ENCODE peak calls at places on chromosome 1, in seven cellular contexts. L is mammary epithelial cell; R is heart right ventricle; T is fibroblast of lung; C is CD8-positive, alpha-beta memory T cell; G is transverse colon; A is H9. I is an unnamed sample.
A peak's percentile ranks its signal among the peaks of the same experiment; 100 is the strongest.

GRCh38 chr1:41404308-41404755 is 43.1 kb downstream of the FOXO6 start:
- DNase-seq in L (peak; percentile 25), R (no peak), T (peak; percentile 28), C (no peak), G (no peak), A (peak; percentile 81), I (peak; percentile 24)

GRCh38 chr1:215526147-215526845 is 40.8 kb upstream of the KCTD3 start:
- DNase-seq in L (peak; percentile 28), R (no peak), T (peak; percentile 40), C (no peak), G (no peak), A (no peak), I (no peak)

GRCh38 chr1:29332204-29332603 is 95.9 kb downstream of the PTPRU start:
- DNase-seq in L (peak; percentile 14), R (no peak), T (peak; percentile 18), C (no peak), G (peak; percentile 24), A (peak; percentile 76), I (no peak)

GRCh38 chr1:226723640-226724532 is 15.2 kb downstream of the ITPKB start:
- DNase-seq in L (peak; percentile 52), R (peak; percentile 71), T (peak; percentile 74), C (no peak), G (no peak), A (peak; percentile 74), I (peak; percentile 60)

GRCh38 chr1:55560246-55560645 is 345.1 kb upstream of the USP24 start:
- DNase-seq in L (no peak), R (no peak), T (no peak), C (no peak), G (no peak), A (no peak), I (no peak)

GRCh38 chr1:23216771-23217420 is 406 bp downstream of the HTR1D start:
- DNase-seq in L (no peak), R (no peak), T (no peak), C (no peak), G (no peak), A (peak; percentile 64), I (no peak)

GRCh38 chr1:58852731-58853485 is 69.1 kb upstream of the JUN start:
- DNase-seq in L (no peak), R (no peak), T (no peak), C (no peak), G (no peak), A (peak; percentile 59), I (no peak)

GRCh38 chr1:113396585-113396984 is 6.3 kb downstream of the MAGI3 start:
- DNase-seq in L (peak; percentile 79), R (no peak), T (peak; percentile 89), C (no peak), G (no peak), A (no peak), I (peak; percentile 51)

GRCh38 chr1:94339229-94339927 is 78.8 kb upstream of the ABCD3 start:
- DNase-seq in L (no peak), R (no peak), T (no peak), C (no peak), G (no peak), A (no peak), I (no peak)

GRCh38 chr1:38025233-38025632 is 12.7 kb downstream of the UTP11 start:
- DNase-seq in L (no peak), R (no peak), T (no peak), C (no peak), G (no peak), A (no peak), I (no peak)

GRCh38 chr1:16724718-16725438 is 15.4 kb upstream of the RNU1-4 start:
- DNase-seq in L (no peak), R (no peak), T (no peak), C (no peak), G (peak; percentile 13), A (peak; percentile 64), I (peak; percentile 65)

GRCh38 chr1:162710349-162710748 is 78.1 kb downstream of the DDR2 start:
- DNase-seq in L (no peak), R (no peak), T (no peak), C (no peak), G (no peak), A (no peak), I (no peak)

GRCh38 chr1:160671603-160672002 is 24.8 kb upstream of the SLAMF1 start:
- DNase-seq in L (no peak), R (no peak), T (no peak), C (no peak), G (no peak), A (no peak), I (no peak)

GRCh38 chr1:231856894-231857293 is 230.3 kb downstream of the DISC1 start:
- DNase-seq in L (no peak), R (no peak), T (no peak), C (no peak), G (no peak), A (no peak), I (no peak)

GRCh38 chr1:240906477-240906876 is 294.5 kb upstream of the GREM2 start:
- DNase-seq in L (no peak), R (peak; percentile 11), T (no peak), C (no peak), G (peak; percentile 44), A (no peak), I (no peak)

GRCh38 chr1:212605441-212605976 is 3.1 kb upstream of the ATF3 start:
- DNase-seq in L (peak; percentile 76), R (no peak), T (peak; percentile 37), C (no peak), G (no peak), A (no peak), I (no peak)
- H3K27ac ChIP-seq in L (peak overlapping the region; percentile 32), R (no peak overlapping the region), T (no peak overlapping the region), C (no peak overlapping the region), G (peak overlapping the region; percentile 99), A (no peak overlapping the region), I (no peak overlapping the region)

DNA sequence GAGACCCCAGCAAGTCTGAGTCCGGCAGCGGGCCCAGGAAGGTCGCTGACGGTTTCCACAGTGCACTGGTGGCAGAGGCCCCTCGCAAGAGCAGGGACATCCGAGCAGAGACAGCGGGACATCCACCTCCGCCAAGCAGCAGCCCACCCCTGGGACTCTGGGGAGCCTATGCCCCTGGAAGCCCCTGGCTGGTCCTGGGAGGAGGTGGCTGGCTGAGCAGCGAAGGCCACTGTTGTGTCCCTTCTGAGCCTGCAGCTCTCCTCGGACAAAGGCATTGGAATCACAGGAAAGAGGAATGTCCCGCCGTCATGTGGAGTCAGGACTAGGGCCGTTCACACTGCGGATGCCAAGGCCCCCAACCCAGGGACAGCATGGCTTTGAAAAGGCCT is 1.5 kb downstream of the MEGF6 start:
- DNase-seq in L (no peak), R (no peak), T (no peak), C (no peak), G (no peak), A (no peak), I (no peak)
- H3K27me3 ChIP-seq in L (peaks cover 3% of the 10 kb centered on the region), R (peaks cover 49% of the 10 kb centered on the region), T (peaks cover 7% of the 10 kb centered on the region), C (peaks cover 8% of the 10 kb centered on the region), G (peaks cover 47% of the 10 kb centered on the region), A (no peaks in the 10 kb centered on the region), I (peaks cover 48% of the 10 kb centered on the region)

DNA sequence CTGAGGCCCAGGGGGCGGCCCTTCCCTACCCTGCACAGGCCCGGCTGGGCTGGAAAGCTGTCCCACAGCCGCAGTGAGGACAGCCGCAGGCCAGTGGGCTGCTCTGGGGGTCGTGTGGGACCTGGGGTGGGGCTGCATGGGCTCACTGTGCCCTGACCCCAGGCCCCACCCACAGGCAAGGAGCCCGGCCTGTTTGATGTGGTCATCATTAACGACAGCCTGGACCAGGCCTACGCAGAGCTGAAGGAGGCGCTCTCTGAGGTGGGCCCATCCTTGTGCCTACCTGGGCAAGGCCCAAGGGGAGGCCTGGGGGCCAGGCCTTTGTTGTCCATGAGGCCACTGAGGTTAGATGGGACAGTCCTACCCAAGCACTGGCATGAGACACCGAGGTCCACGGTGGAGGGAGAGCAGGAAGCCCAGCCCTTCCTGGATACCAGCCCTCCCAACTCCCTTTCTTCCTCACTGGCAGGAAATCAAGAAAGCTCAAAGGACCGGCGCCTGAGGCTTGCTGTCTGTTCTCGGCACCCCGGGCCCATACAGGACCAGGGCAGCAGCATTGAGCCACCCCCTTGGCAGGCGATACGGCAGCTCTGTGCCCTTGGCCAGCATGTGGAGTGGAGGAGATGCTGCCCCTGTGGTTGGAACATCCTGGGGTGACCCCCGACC is 1.4 kb upstream of the GJC2 start:
- DNase-seq in L (no peak), R (no peak), T (no peak), C (no peak), G (no peak), A (peak; percentile 27), I (peak; percentile 44)
- H3K4me1 ChIP-seq in L (peaks cover 37% of the 10 kb centered on the region), R (peaks cover 86% of the 10 kb centered on the region), T (peaks cover 34% of the 10 kb centered on the region), C (peaks cover 25% of the 10 kb centered on the region), G (peaks cover 28% of the 10 kb centered on the region), A (no peaks in the 10 kb centered on the region), I (no peaks in the 10 kb centered on the region)

DNA sequence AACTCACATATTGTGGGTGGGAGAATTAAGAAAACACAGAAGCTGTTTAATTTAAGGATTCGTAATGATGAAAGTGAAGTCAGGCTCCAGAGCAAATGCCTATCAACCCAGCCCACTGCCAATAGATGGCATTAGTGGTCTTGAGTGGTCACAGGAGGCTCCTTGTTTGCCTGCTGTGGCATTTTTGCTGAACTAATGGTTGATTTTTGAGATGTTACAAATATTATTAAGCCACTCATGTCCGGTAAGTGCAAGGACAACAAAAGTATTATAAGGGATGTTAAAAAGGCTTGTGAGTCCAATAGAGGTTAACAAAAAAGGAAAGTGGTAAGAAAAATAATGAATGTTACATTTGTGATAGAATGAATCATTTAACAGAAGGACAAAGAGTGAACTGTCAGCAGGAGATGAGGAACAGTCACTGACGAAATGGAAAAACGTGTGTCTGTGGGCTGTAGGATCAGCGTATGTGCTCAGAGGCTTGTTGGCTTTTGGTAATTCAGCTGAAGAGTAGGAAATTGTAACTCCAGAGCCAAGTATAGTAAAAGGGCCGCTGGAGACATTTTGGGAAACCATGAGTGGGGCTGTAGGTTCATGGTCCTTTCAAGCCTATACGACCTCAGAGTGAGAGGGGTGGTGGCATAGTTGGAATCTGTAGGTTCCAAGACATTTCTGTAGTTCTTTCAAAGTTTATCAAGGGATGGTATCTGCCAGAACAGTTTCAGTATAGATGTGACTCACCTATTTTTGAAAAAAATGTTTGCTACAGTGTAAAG is 11.2 kb downstream of the SFT2D2 start:
- DNase-seq in L (peak; percentile 75), R (no peak), T (peak; percentile 55), C (no peak), G (no peak), A (no peak), I (no peak)
- H3K27ac ChIP-seq in L (no peak overlapping the region), R (no peak overlapping the region), T (no peak overlapping the region), C (no peak overlapping the region), G (peak overlapping the region; percentile 14), A (no peak overlapping the region), I (no peak overlapping the region)

GRCh38 chr1:2541619-2542246 is 11.7 kb upstream of the HES5 start:
- DNase-seq in L (no peak), R (no peak), T (no peak), C (no peak), G (peak; percentile 93), A (no peak), I (no peak)

GRCh38 chr1:2540816-2541492 is 10.9 kb upstream of the HES5 start:
- DNase-seq in L (no peak), R (no peak), T (no peak), C (no peak), G (no peak), A (no peak), I (no peak)

GRCh38 chr1:2543543-2544092 is 12.6 kb upstream of the TNFRSF14 start:
- DNase-seq in L (no peak), R (no peak), T (peak; percentile 27), C (peak; percentile 44), G (peak; percentile 43), A (no peak), I (no peak)

GRCh38 chr1:2544093-2544874 is 11.9 kb upstream of the TNFRSF14 start:
- DNase-seq in L (no peak), R (no peak), T (peak; percentile 35), C (no peak), G (no peak), A (no peak), I (no peak)

GRCh38 chr1:2542262-2542915 is 12.3 kb upstream of the HES5 start:
- DNase-seq in L (no peak), R (no peak), T (no peak), C (no peak), G (no peak), A (no peak), I (no peak)
- H3K27me3 ChIP-seq in L (no peaks in the 10 kb centered on the region), R (peaks cover 21% of the 10 kb centered on the region), T (no peaks in the 10 kb centered on the region), C (no peaks in the 10 kb centered on the region), G (peaks cover 17% of the 10 kb centered on the region), A (no peaks in the 10 kb centered on the region), I (no peaks in the 10 kb centered on the region)

I was measured in SJSA1.